ENCODE peak calls at places on chromosomes 12 and 14, in four cellular contexts. M is CD4-positive, CD25-positive, alpha-beta regulatory T cell; S is midbrain; C is activated CD4-positive, CD25-positive, alpha-beta regulatory T cell. L is an unnamed sample.

GRCh38 chr14:61502459-61503093 is 181.2 kb downstream of the PRKCH start:
- DNase-seq in C (no peak), M (no peak), S (no peak), L (no peak)

GRCh38 chr12:28092396-28092795 is 97.9 kb upstream of the CCDC91 start:
- DNase-seq in C (no peak), S (no peak), M (no peak), L (no peak)

GRCh38 chr14:52863339-52863700 is 71.9 kb upstream of the GNPNAT1 start:
- DNase-seq in M (no peak), C (no peak), S (no peak), L (no peak)

GRCh38 chr12:622420-622819 is 40.8 kb downstream of the NINJ2 start:
- DNase-seq in M (no peak), S (no peak), C (no peak), L (no peak)

GRCh38 chr12:76947270-76947669 is 68.5 kb upstream of the CSRP2 start:
- DNase-seq in C (no peak), M (no peak), S (no peak), L (no peak)

GRCh38 chr12:31412292-31412801 is 86.4 kb upstream of the SINHCAF start:
- DNase-seq in M (no peak), C (no peak), S (no peak), L (no peak)

GRCh38 chr12:123908884-123909807 is 63.5 kb downstream of the CCDC92 start:
- DNase-seq in C (no peak), S (no peak), M (no peak), L (no peak)

GRCh38 chr12:93176166-93176565 is 201.6 kb upstream of the NUDT4 start:
- DNase-seq in S (no peak), M (no peak), C (no peak), L (no peak)

GRCh38 chr14:104316723-104317499 is 178.5 kb downstream of the KIF26A start:
- DNase-seq in S (no peak), M (no peak), C (no peak), L (no peak)

GRCh38 chr12:54175130-54175963 is 13.4 kb downstream of the SMUG1 start:
- DNase-seq in M (no peak), C (no peak), S (no peak), L (no peak)

GRCh38 chr12:1013618-1014489 is 22.8 kb downstream of the ERC1 start:
- DNase-seq in M (no peak), C (no peak), S (no peak), L (no peak)

GRCh38 chr14:39217214-39217879 is 16.4 kb upstream of the MIA2 start:
- DNase-seq in M (no peak), C (no peak), S (no peak), L (no peak)

GRCh38 chr12:76155157-76155556 is 70.7 kb upstream of the NAP1L1 start:
- DNase-seq in C (no peak), S (no peak), M (no peak), L (no peak)

L was measured in cerebellum.